ENCODE peak calls at places on chromosome 1, in four cellular contexts. L, N, X and U are unnamed samples.

GRCh38 chr1:229629251-229629650 is 3.2 kb downstream of the URB2 start:
- DNase-seq in L (no peak), N (no peak), X (no peak), U (no peak)

GRCh38 chr1:204565617-204566582 is 49.7 kb downstream of the MDM4 start:
- DNase-seq in L (no peak), N (peak; percentile 93), X (peak; percentile 52), U (peak; percentile 71)

GRCh38 chr1:64282353-64282752 is 78.9 kb downstream of the UBE2U start:
- DNase-seq in L (no peak), N (no peak), X (no peak), U (peak; percentile 28)

GRCh38 chr1:119353851-119354250 is 14.7 kb upstream of the HAO2 start:
- DNase-seq in L (no peak), N (no peak), X (no peak), U (no peak)

GRCh38 chr1:199550384-199551067 is 477.0 kb upstream of the NR5A2 start:
- DNase-seq in L (no peak), N (no peak), X (no peak), U (no peak)

GRCh38 chr1:83845437-83846071 is 153.4 kb downstream of the TTLL7 start:
- DNase-seq in L (no peak), N (no peak), X (no peak), U (no peak)

GRCh38 chr1:2978691-2979190 is 42.5 kb upstream of the ACTRT2 start:
- DNase-seq in L (no peak), N (no peak), X (no peak), U (no peak)

GRCh38 chr1:155976062-155976912 is 2.1 kb downstream of the ARHGEF2 start:
- DNase-seq in L (no peak), N (peak; percentile 80), X (peak; percentile 85), U (peak; percentile 74)

GRCh38 chr1:86503477-86504129 is 34.9 kb downstream of the CLCA1 start:
- DNase-seq in L (no peak), N (peak; percentile 44), X (no peak), U (no peak)

GRCh38 chr1:206506803-206507394 is 432 bp upstream of the RASSF5 start:
- DNase-seq in L (no peak), N (no peak), X (peak; percentile 29), U (no peak)

GRCh38 chr1:41783189-41783639 is 135.5 kb downstream of the HIVEP3 start:
- DNase-seq in L (no peak), N (no peak), X (no peak), U (no peak)

GRCh38 chr1:164608651-164609057 is 49.7 kb downstream of the PBX1 start:
- DNase-seq in L (no peak), N (no peak), X (no peak), U (no peak)
- H3K9me3 ChIP-seq in L (no peaks in the 10 kb centered on the region), N (no peaks in the 10 kb centered on the region), X (no peaks in the 10 kb centered on the region), U (no peaks in the 10 kb centered on the region)

GRCh38 chr1:95230768-95231191 is 3.2 kb upstream of the RWDD3 start:
- DNase-seq in L (no peak), N (no peak), X (no peak), U (no peak)

GRCh38 chr1:95229706-95230105 is 4.3 kb upstream of the RWDD3 start:
- DNase-seq in L (no peak), N (no peak), X (no peak), U (no peak)

GRCh38 chr1:95229042-95229441 is 5.0 kb upstream of the RWDD3 start:
- DNase-seq in L (no peak), N (no peak), X (no peak), U (no peak)

GRCh38 chr1:95230256-95230655 is 3.8 kb upstream of the RWDD3 start:
- DNase-seq in L (no peak), N (no peak), X (no peak), U (no peak)

GRCh38 chr1:95226781-95227660 is 7.0 kb upstream of the RWDD3 start:
- DNase-seq in L (no peak), N (no peak), X (no peak), U (no peak)
- H3K4me3 ChIP-seq in L (no peak overlapping the region), N (no peak overlapping the region), X (no peak overlapping the region), U (no peak overlapping the region)

GRCh38 chr1:228544021-228544850 is 57.1 kb downstream of the RNF187 start:
- DNase-seq in L (no peak), N (no peak), X (no peak), U (no peak)
- H3K9me3 ChIP-seq in L (no peaks in the 10 kb centered on the region), N (no peaks in the 10 kb centered on the region), X (no peaks in the 10 kb centered on the region), U (no peaks in the 10 kb centered on the region)

DNA sequence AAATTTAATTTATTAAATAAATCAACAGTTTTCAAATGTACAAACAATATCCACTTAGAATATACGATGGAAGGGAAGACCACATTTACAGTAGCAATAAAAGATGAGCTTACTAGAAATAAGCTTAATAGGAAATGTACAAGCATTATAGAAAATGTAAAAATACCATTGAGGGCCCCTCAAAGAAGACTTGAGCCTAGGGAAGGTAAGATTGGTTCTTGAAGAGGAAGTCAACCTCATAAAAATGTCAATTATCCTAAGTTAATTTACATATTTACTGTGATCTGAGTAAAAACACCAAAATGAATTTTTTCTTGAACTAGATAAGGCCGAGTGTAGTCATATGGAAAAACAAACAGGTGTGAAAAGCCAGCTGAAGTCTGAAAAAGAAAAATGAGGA is 39.7 kb upstream of the TRIM67 start:
- DNase-seq in L (no peak), N (no peak), X (no peak), U (no peak)
- H3K4me3 ChIP-seq in L (no peak overlapping the region), N (no peak overlapping the region), X (no peak overlapping the region), U (no peak overlapping the region)

GRCh38 chr1:6989506-6990159 is 204.4 kb downstream of the CAMTA1 start:
- DNase-seq in L (no peak), N (no peak), X (no peak), U (peak; percentile 3)
- H3K9me3 ChIP-seq in L (no peaks in the 10 kb centered on the region), N (no peaks in the 10 kb centered on the region), X (no peaks in the 10 kb centered on the region), U (no peaks in the 10 kb centered on the region)

DNA sequence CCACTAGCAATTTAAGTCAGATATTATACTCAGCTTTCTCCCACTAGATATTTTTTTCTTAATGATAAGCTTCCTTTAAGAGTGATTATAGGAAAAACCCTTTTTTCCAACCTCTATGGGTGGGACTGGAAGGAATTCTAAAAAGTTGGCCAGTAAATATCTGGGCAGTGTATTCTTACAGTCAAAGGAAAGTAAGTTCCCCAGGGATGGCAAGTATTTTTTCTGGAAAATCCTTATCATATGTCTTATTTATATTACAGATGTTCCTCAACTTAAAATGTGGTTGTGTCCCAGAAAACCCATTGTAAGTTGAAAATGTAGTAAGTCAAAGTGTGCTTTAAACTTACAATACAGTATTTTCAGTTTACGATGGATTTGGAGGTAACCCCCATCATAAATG is 29.2 kb downstream of the CMPK1 start:
- DNase-seq in L (no peak), N (no peak), X (no peak), U (no peak)
- H3K4me3 ChIP-seq in L (no peak overlapping the region), N (no peak overlapping the region), X (no peak overlapping the region), U (no peak overlapping the region)